ENCODE peak calls at places on chromosomes 13 and 19, in eight cellular contexts. G, W, X, E, P, C, U and Y are unnamed samples. For H3K4me1, the result is how much of the 10 kb centered on the place peaks cover.

GRCh38 chr13:73036566-73036965 is 22.2 kb upstream of the KLF5 start:
- DNase-seq in G (no peak), U (no peak), E (no peak), X (no peak), P (no peak), C (no peak), W (no peak), Y (no peak)

GRCh38 chr13:112010714-112011113 is 56.2 kb upstream of the SOX1 start:
- DNase-seq in W (no peak), C (no peak), X (no peak), P (no peak), G (no peak), U (no peak), E (no peak), Y (no peak)

GRCh38 chr13:98878421-98879126 is 99.3 kb downstream of the DOCK9 start:
- DNase-seq in U (no peak), P (no peak), C (no peak), E (no peak), X (no peak), W (no peak), G (no peak), Y (no peak)

GRCh38 chr13:44172411-44172810 is 201.2 kb upstream of the SERP2 start:
- DNase-seq in P (no peak), W (no peak), U (no peak), G (peak), X (no peak), E (no peak), C (no peak), Y (no peak)

GRCh38 chr13:95931300-95932025 is 121.7 kb downstream of the UGGT2 start:
- DNase-seq in P (peak), U (no peak), W (no peak), X (no peak), C (no peak), E (no peak), G (no peak), Y (no peak)

GRCh38 chr13:38730332-38730731 is 43.5 kb downstream of the FREM2 start:
- DNase-seq in P (no peak), X (no peak), E (no peak), W (no peak), U (no peak), C (no peak), G (no peak), Y (no peak)

GRCh38 chr19:47700934-47701716 is 12.1 kb upstream of the EHD2 start:
- DNase-seq in W (no peak), U (no peak), E (no peak), C (no peak), G (no peak), P (no peak), X (no peak), Y (no peak)

GRCh38 chr13:112469071-112469745 is 93.1 kb downstream of the SPACA7 start:
- DNase-seq in W (no peak), C (no peak), U (no peak), G (peak), E (no peak), P (peak), X (no peak), Y (no peak)

GRCh38 chr13:77176350-77176749 is 149.4 kb upstream of the FBXL3 start:
- DNase-seq in X (peak), C (no peak), U (no peak), W (no peak), E (no peak), P (no peak), G (no peak), Y (no peak)

GRCh38 chr13:102147353-102147752 is 254.5 kb downstream of the FGF14 start:
- DNase-seq in C (no peak), X (no peak), G (no peak), P (no peak), E (no peak), U (no peak), W (no peak), Y (no peak)

GRCh38 chr19:13962738-13963602 is 10.7 kb downstream of the DCAF15 start:
- DNase-seq in W (no peak), U (no peak), C (peak), G (no peak), E (no peak), P (no peak), X (no peak), Y (no peak)

GRCh38 chr13:73738626-73739025 is 395.6 kb downstream of the KLF12 start:
- DNase-seq in P (no peak), X (no peak), G (no peak), E (no peak), C (no peak), W (no peak), U (no peak), Y (no peak)

GRCh38 chr13:109840201-109840892 is 54.0 kb upstream of the IRS2 start:
- DNase-seq in G (no peak), E (no peak), U (no peak), X (no peak), C (no peak), W (no peak), P (no peak), Y (no peak)

GRCh38 chr13:46866150-46866549 is 30.7 kb downstream of the HTR2A start:
- DNase-seq in U (no peak), E (no peak), C (peak), W (no peak), P (peak), X (no peak), G (no peak), Y (no peak)

GRCh38 chr13:112693831-112694497 is 4.1 kb downstream of the ATP11A start:
- DNase-seq in U (peak), C (no peak), E (no peak), X (no peak), W (peak), G (no peak), P (no peak), Y (no peak)

GRCh38 chr19:7004313-7004931 is 16.8 kb downstream of the MBD3L2B start:
- DNase-seq in W (no peak), G (no peak), X (peak), C (no peak), E (peak), P (no peak), U (no peak), Y (no peak)

GRCh38 chr13:44806841-44807240 is 182.4 kb downstream of the NUFIP1 start:
- DNase-seq in C (no peak), P (no peak), U (no peak), W (peak), E (no peak), G (no peak), X (no peak), Y (no peak)

GRCh38 chr13:46905249-46905648 is 8.4 kb upstream of the HTR2A start:
- DNase-seq in G (no peak), C (no peak), U (no peak), W (no peak), X (peak), P (no peak), E (no peak), Y (no peak)

GRCh38 chr13:20828540-20829364 is 55.0 kb upstream of the EEF1AKMT1 start:
- DNase-seq in U (peak), C (peak), W (no peak), G (no peak), X (peak), E (peak), P (no peak), Y (no peak)

GRCh38 chr19:38032951-38033350 is 125.9 kb downstream of the SIPA1L3 start:
- DNase-seq in P (no peak), W (no peak), X (no peak), U (no peak), G (no peak), E (no peak), C (no peak), Y (no peak)

GRCh38 chr13:84940801-84941200 is 858.4 kb downstream of the SLITRK6 start:
- DNase-seq in E (no peak), C (no peak), G (no peak), P (no peak), U (no peak), W (no peak), X (no peak), Y (no peak)

GRCh38 chr13:51643114-51643881 is 59.0 kb downstream of the WDFY2 start:
- DNase-seq in P (no peak), U (no peak), W (no peak), C (no peak), E (peak), G (no peak), X (no peak), Y (no peak)

GRCh38 chr19:51726049-51726448 is 2.3 kb upstream of the HAS1 start:
- DNase-seq in P (peak), C (no peak), G (no peak), X (peak), U (peak), E (no peak), W (no peak), Y (no peak)

GRCh38 chr13:20426766-20427448 is 98.8 kb downstream of the CRYL1 start:
- DNase-seq in X (no peak), W (no peak), C (no peak), G (peak), U (no peak), E (no peak), P (no peak), Y (no peak)

GRCh38 chr13:32246468-32246867 is 68.7 kb downstream of the ZAR1L start:
- DNase-seq in P (no peak), X (peak), E (peak), G (no peak), C (peak), W (peak), U (peak), Y (no peak)

GRCh38 chr19:39135701-39136100 is 10.1 kb downstream of the PAK4 start:
- DNase-seq in X (no peak), G (no peak), W (no peak), U (no peak), P (no peak), C (no peak), E (no peak), Y (no peak)

GRCh38 chr19:29881386-29881785 is 60.7 kb upstream of the URI1 start:
- DNase-seq in W (no peak), U (no peak), G (no peak), C (no peak), E (no peak), P (no peak), X (no peak), Y (no peak)

DNA sequence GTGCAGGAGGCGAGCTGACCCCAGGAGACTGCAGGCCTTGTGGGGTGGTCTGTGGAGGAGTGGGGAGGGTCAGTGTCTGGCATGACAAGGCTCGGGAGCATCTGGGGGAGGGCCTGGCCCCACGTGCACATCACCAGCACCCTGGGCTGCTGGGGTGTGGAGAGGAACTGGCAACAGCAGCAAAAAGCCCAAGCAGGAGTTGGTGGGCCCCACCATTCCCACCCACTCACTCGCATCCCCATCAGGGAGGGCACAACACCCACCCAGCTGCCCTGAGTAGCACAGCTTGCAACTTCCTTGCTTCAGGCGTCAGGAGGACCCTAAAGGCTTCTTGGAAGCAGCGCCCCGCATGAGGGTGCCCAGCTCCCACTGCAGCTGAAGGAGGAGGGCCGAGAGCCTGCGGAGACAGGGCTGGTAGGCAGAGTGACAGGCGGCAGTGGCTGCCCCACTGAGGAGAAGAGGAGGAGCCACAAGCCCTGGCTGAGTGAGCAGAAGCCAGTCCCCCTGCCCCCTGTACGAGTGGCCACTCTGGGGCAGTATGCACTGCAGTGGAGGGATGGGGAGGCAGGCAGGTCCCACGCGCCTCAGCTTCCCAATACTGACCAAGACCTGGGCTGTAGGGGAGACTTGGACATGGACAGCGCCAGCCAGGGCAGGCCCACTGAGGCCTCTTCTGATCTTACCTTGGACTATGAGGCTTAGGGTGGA is 26.5 kb downstream of the ELL start:
- DNase-seq in C (no peak), G (no peak), X (no peak), P (no peak), E (no peak), U (no peak), W (no peak), Y (no peak)
- TF ChIP-seq CTCF in C (no peak), G (no peak), X (no peak), P (no peak), E (no peak), U (no peak), W (no peak), Y (no peak)

GRCh38 chr19:45506246-45506990 is 861 bp upstream of the VASP start:
- DNase-seq in X (peak), U (peak), P (peak), E (peak), C (peak), W (peak), G (peak), Y (peak)
- TF ChIP-seq POLR2A in X (peak), U (peak), P (peak), E (peak), C (peak), W (peak), G (peak), Y (peak)

DNA sequence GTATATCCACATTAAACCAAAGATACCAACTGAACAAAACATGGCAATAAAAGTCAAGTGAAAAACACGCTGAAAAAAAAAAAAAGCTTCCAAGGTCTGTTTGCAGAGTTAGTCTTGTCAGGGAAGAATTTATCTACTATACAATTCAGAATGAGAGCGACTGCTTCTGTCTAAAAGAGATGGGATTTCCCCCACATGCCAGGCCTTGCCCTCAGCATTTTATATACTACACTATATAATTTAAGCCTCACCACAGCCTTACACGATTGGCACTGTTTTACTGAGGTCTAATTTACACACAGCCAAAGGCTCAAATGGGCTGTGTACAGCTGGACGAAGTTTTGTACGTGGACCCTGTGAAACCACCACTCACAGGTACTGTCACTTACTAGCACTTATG is 67.3 kb downstream of the FOXO1 start:
- DNase-seq in P (no peak), U (no peak), X (no peak), G (no peak), W (no peak), C (no peak), E (no peak), Y (no peak)
- H3K4me1 ChIP-seq in P (half or more), U (under half), X (under half), G (half or more), W (half or more), C (under half), E (under half), Y (half or more)

DNA sequence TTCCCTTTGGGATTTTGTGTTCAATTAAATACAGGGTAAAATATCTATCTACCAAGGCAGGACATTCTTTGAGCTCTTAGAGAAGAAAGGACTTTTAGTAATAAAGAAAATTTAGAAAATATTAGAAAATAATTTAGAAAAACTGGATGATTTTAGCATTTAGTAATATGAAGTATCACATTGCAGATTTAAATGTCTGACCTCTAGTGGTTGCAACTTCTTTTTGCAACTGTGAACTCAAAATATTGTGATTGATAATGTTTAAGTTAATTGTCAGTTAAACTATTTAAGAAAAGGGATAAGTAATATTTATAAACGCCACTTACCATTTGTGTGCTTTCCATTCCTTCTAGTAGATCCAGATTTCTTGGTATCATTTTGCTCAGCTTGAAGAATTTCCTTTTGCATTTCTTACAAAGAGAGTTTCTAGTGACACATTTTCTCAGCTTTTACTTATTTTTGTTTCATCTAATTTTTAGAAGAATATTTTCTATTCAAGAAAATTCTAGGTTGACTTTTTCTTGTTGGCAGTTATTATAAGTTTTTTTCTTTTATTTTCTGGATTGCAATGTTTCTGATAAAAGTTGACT is 10.3 kb upstream of the POSTN start:
- DNase-seq in W (no peak), E (no peak), U (no peak), G (no peak), P (no peak), C (no peak), X (no peak), Y (no peak)
- TF ChIP-seq CTCF in W (no peak), E (peak), U (no peak), G (peak), P (peak), C (no peak), X (peak), Y (no peak)